ENCODE peak calls at places on chromosomes 16 and 17, in four cellular contexts. K, L, T and P are unnamed samples.
A peak's percentile ranks its signal among the peaks of the same experiment; 100 is the strongest.

GRCh38 chr16:20899503-20900298 is 457 bp downstream of the DCUN1D3 start:
- DNase-seq in K (no peak), L (no peak), T (peak; percentile 9), P (peak; percentile 46)

GRCh38 chr17:68200689-68201424 is 47.0 kb upstream of the AMZ2 start:
- DNase-seq in K (peak; percentile 69), L (peak; percentile 56), T (peak; percentile 87), P (peak; percentile 98)

GRCh38 chr17:30541802-30542201 is 64.6 kb downstream of the GOSR1 start:
- DNase-seq in K (no peak), L (no peak), T (no peak), P (no peak)

GRCh38 chr17:45964634-45965033 is 34.4 kb upstream of the STH start:
- DNase-seq in K (no peak), L (no peak), T (no peak), P (peak; percentile 52)

GRCh38 chr16:85190572-85190971 is 78.3 kb upstream of the CIBAR2 start:
- DNase-seq in K (no peak), L (no peak), T (no peak), P (no peak)

GRCh38 chr17:43042025-43042424 is 17.0 kb downstream of the RND2 start:
- DNase-seq in K (no peak), L (no peak), T (no peak), P (peak; percentile 38)

GRCh38 chr17:10463402-10463801 is 6.0 kb downstream of the MYH4 start:
- DNase-seq in K (no peak), L (no peak), T (peak; percentile 0), P (no peak)

GRCh38 chr16:27199235-27199586 is 4.1 kb upstream of the KDM8 start:
- DNase-seq in K (no peak), L (no peak), T (peak; percentile 62), P (no peak)

GRCh38 chr16:19138601-19139000 is 24.8 kb downstream of the ITPRIPL2 start:
- DNase-seq in K (no peak), L (peak; percentile 68), T (no peak), P (peak; percentile 58)

GRCh38 chr16:47947741-47948140 is 208.1 kb downstream of the ABCC12 start:
- DNase-seq in K (no peak), L (no peak), T (no peak), P (no peak)

GRCh38 chr16:53773150-53773846 is 69.3 kb downstream of the FTO start:
- DNase-seq in K (no peak), L (peak; percentile 79), T (peak; percentile 16), P (no peak)

GRCh38 chr17:5526821-5527598 is 40.6 kb downstream of the MIS12 start:
- DNase-seq in K (no peak), L (peak; percentile 97), T (no peak), P (peak; percentile 94)

GRCh38 chr17:40602445-40603443 is 37.5 kb upstream of the CCR7 start:
- DNase-seq in K (peak; percentile 78), L (no peak), T (no peak), P (no peak)

GRCh38 chr16:17360810-17361209 is 110.0 kb downstream of the XYLT1 start:
- DNase-seq in K (no peak), L (no peak), T (no peak), P (no peak)

GRCh38 chr17:40122466-40122943 is 734 bp downstream of the MSL1 start:
- DNase-seq in K (peak; percentile 16), L (no peak), T (peak; percentile 63), P (peak; percentile 93)

GRCh38 chr17:36934759-36935630 is 2.3 kb upstream of the LHX1 start:
- DNase-seq in K (no peak), L (no peak), T (no peak), P (peak; percentile 92)

GRCh38 chr17:12667299-12667958 is 1.7 kb downstream of the MYOCD start:
- DNase-seq in K (no peak), L (peak; percentile 72), T (peak; percentile 22), P (peak; percentile 87)

DNA sequence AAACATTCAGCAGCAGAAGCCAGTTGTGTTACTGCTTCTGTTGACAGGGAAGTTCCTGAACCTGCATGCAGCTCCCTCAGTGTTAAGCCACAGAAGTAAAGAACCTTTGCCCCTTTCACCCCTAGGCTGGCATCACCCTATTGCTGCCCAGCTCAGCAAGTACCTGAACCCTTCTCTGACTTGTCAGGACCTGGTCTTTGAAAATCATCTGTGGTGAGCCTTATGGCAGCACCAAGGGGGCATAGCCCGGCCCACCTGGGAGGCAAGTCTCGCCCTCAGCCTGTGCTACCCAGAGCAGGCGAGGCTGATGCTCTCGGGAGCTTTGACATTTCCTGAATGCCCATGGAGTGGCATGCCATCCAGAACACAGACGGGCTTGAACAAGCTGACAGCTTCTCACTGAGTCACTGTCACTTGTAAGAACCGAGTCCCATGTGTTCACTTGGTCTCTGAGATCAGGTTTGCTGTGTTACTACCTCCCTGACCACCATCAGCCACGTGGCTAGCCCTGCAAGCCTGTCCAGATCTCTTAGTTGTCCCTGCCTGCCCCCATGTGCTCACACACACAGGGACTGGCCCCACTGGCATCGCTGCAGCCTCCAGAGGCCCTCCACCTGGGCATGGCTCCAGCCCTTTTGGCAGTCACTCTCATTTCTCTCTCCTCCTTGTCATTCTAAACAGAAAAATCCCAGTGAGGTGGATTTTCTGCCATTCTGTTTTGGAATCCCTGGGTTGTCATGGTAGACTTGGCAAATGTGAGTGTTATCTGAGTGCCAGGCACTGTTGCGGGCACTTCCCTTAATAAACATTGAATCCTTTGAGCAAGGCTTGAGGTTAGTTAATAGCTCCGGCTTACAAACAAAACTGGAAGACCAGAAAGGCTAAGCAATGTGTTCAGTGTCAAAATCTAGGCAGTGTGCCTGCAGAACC is 2.9 kb upstream of the CARMIL2 start:
- DNase-seq in K (no peak), L (peak; percentile 26), T (no peak), P (peak; percentile 92)
- TF ChIP-seq CTCF in K (no peak), L (no peak), T (no peak), P (no peak)

GRCh38 chr17:8041249-8041928 is 2.5 kb downstream of the ALOX15B start:
- DNase-seq in K (peak; percentile 39), L (peak; percentile 95), T (peak; percentile 76), P (peak; percentile 93)
- TF ChIP-seq CTCF in K (peak; percentile 50), L (peak; percentile 72), T (peak; percentile 92), P (peak; percentile 73)

GRCh38 chr17:17698371-17698770 is 17.1 kb downstream of the RAI1 start:
- DNase-seq in K (no peak), L (no peak), T (no peak), P (peak; percentile 82)
- TF ChIP-seq CTCF in K (no peak), L (no peak), T (no peak), P (no peak)

GRCh38 chr17:72121164-72122001 is 563 bp downstream of the SOX9 start:
- DNase-seq in K (no peak), L (peak; percentile 40), T (no peak), P (peak; percentile 96)
- TF ChIP-seq CTCF in K (no peak), L (no peak), T (no peak), P (no peak)

GRCh38 chr16:77618011-77618410 is 104.3 kb upstream of the NUDT7 start:
- DNase-seq in K (no peak), L (no peak), T (no peak), P (no peak)
- TF ChIP-seq CTCF in K (no peak), L (no peak), T (no peak), P (no peak)

DNA sequence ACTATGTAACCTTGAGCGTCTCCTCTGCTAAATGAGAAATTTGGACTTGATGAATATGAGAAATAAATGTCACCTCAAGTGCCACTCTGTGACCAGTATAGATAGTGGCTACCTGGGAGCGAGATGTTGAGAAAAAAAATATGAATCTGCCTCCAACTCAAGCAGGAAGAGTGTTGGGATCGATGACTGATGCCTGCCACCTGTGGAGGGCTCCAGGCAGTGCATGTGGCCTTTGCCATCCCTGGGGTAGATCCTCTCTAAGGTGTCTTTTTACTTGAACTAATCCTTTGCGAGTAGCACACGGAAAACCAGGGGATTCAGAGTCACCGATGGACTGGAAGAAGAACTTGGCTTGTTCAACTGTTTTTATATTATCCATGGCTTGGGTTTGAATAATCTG is 9.4 kb downstream of the CCDC182 start:
- DNase-seq in K (no peak), L (no peak), T (peak; percentile 64), P (no peak)
- TF ChIP-seq CTCF in K (no peak), L (peak; percentile 5), T (peak; percentile 81), P (no peak)

DNA sequence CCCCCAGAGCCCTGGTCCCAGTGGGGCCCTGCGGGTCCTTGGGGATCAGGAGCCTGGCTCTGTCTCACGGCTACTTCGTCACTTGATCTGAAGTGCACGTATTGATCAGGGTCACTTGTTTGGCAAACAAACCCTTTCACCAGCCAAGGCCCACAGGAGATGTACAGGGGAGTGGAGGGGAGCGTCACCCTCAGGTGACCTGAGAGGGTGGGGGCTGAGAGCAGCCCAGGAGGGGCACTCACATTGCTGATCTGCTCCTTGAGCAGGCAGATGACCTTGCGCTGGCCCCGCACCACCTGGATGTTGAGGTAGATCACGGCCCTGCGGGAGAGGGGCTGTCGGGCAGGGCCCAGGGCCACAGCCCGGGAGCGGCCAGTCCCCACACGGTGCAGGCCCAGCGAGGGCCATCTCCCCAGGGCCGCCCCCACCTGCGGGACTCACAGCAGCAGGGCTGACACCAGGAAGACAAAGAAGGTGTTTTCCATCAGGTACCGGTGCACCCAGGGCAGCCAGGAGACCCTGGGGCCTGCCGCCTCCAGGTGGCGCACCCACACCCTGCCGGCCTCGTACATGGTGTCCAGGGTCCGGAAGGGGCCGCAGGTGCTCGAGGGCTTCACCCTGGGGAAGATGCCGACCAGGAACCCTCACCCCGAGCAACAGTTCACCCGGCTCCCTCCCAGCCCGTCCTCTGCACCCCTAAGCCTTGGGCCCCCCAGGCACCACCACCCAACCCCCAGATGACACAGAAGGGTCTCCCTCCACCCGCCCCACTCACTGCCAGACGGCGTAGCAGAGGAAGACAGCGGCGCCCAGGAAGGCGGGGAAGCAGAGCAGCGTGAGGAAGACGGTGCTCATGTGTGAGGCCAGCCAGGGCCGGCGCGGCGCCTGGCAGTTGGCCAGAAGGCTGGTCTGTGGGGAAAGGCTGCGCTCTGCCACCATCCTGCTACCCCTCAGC is 11.3 kb downstream of the TMC6 start:
- DNase-seq in K (peak; percentile 23), L (no peak), T (peak; percentile 54), P (peak; percentile 93)
- TF ChIP-seq CTCF in K (peak; percentile 30), L (no peak), T (peak; percentile 82), P (no peak)